ENCODE peak calls at places on chromosomes 13 and 19, in ten cellular contexts. One of them, this sample, is unnamed.

GRCh38 chr13:27171244-27171829 is at the start of gene USP12:
- DNase-seq in IMR-90: peak
- DNase-seq in GM23338: peak
- DNase-seq in A673: peak
- DNase-seq in T follicular helper cell: peak
- DNase-seq in AG08395: peak
- DNase-seq in sigmoid colon: no peak
- DNase-seq in GF-D8: no peak
- DNase-seq in stimulated activated CD4-positive, alpha-beta T cell treated with anti-CD3 and anti-CD28 coated beads, Interleukin-12 subunit alpha, Interleukin-12 subunit beta, amount 100 ng/mL, for 4 hours: peak
- DNase-seq in brain pericyte: no peak
- DNase-seq in this sample: peak

GRCh38 chr13:99501952-99502310 is 659 bp downstream of the TM9SF2 start:
- DNase-seq in IMR-90: peak
- DNase-seq in GM23338: peak
- DNase-seq in A673: peak
- DNase-seq in T follicular helper cell: no peak
- DNase-seq in AG08395: no peak
- DNase-seq in sigmoid colon: no peak
- DNase-seq in GF-D8: peak
- DNase-seq in stimulated activated CD4-positive, alpha-beta T cell treated with anti-CD3 and anti-CD28 coated beads, Interleukin-12 subunit alpha, Interleukin-12 subunit beta, amount 100 ng/mL, for 4 hours: no peak
- DNase-seq in brain pericyte: no peak
- DNase-seq in this sample: no peak

GRCh38 chr13:97001641-97002040 is 7.4 kb upstream of the OXGR1 start:
- DNase-seq in IMR-90: no peak
- DNase-seq in GM23338: no peak
- DNase-seq in A673: no peak
- DNase-seq in T follicular helper cell: no peak
- DNase-seq in AG08395: no peak
- DNase-seq in sigmoid colon: no peak
- DNase-seq in GF-D8: no peak
- DNase-seq in stimulated activated CD4-positive, alpha-beta T cell treated with anti-CD3 and anti-CD28 coated beads, Interleukin-12 subunit alpha, Interleukin-12 subunit beta, amount 100 ng/mL, for 4 hours: no peak
- DNase-seq in brain pericyte: no peak
- DNase-seq in this sample: no peak

GRCh38 chr13:83151308-83151660 is 731.0 kb downstream of the SLITRK1 start:
- DNase-seq in IMR-90: peak
- DNase-seq in GM23338: no peak
- DNase-seq in A673: no peak
- DNase-seq in T follicular helper cell: no peak
- DNase-seq in AG08395: no peak
- DNase-seq in sigmoid colon: no peak
- DNase-seq in GF-D8: no peak
- DNase-seq in stimulated activated CD4-positive, alpha-beta T cell treated with anti-CD3 and anti-CD28 coated beads, Interleukin-12 subunit alpha, Interleukin-12 subunit beta, amount 100 ng/mL, for 4 hours: no peak
- DNase-seq in brain pericyte: no peak
- DNase-seq in this sample: no peak

GRCh38 chr19:8352134-8352827 is 9.2 kb upstream of the KANK3 start:
- DNase-seq in IMR-90: peak
- DNase-seq in GM23338: peak
- DNase-seq in A673: peak
- DNase-seq in T follicular helper cell: no peak
- DNase-seq in AG08395: peak
- DNase-seq in sigmoid colon: no peak
- DNase-seq in GF-D8: no peak
- DNase-seq in stimulated activated CD4-positive, alpha-beta T cell treated with anti-CD3 and anti-CD28 coated beads, Interleukin-12 subunit alpha, Interleukin-12 subunit beta, amount 100 ng/mL, for 4 hours: no peak
- DNase-seq in brain pericyte: no peak
- DNase-seq in this sample: no peak

GRCh38 chr13:43122706-43123268 is 99.4 kb downstream of the DNAJC15 start:
- DNase-seq in IMR-90: no peak
- DNase-seq in GM23338: no peak
- DNase-seq in A673: no peak
- DNase-seq in T follicular helper cell: no peak
- DNase-seq in AG08395: no peak
- DNase-seq in sigmoid colon: no peak
- DNase-seq in GF-D8: no peak
- DNase-seq in stimulated activated CD4-positive, alpha-beta T cell treated with anti-CD3 and anti-CD28 coated beads, Interleukin-12 subunit alpha, Interleukin-12 subunit beta, amount 100 ng/mL, for 4 hours: no peak
- DNase-seq in brain pericyte: no peak
- DNase-seq in this sample: no peak

GRCh38 chr13:63427170-63427569 is 2011.5 kb upstream of the PCDH20 start:
- DNase-seq in IMR-90: no peak
- DNase-seq in GM23338: no peak
- DNase-seq in A673: no peak
- DNase-seq in T follicular helper cell: no peak
- DNase-seq in AG08395: no peak
- DNase-seq in sigmoid colon: no peak
- DNase-seq in GF-D8: no peak
- DNase-seq in stimulated activated CD4-positive, alpha-beta T cell treated with anti-CD3 and anti-CD28 coated beads, Interleukin-12 subunit alpha, Interleukin-12 subunit beta, amount 100 ng/mL, for 4 hours: no peak
- DNase-seq in brain pericyte: no peak
- DNase-seq in this sample: no peak

GRCh38 chr19:50036905-50037304 is 11.1 kb downstream of the ZNF473 start:
- DNase-seq in IMR-90: no peak
- DNase-seq in GM23338: no peak
- DNase-seq in A673: no peak
- DNase-seq in T follicular helper cell: no peak
- DNase-seq in AG08395: no peak
- DNase-seq in sigmoid colon: no peak
- DNase-seq in GF-D8: no peak
- DNase-seq in stimulated activated CD4-positive, alpha-beta T cell treated with anti-CD3 and anti-CD28 coated beads, Interleukin-12 subunit alpha, Interleukin-12 subunit beta, amount 100 ng/mL, for 4 hours: no peak
- DNase-seq in brain pericyte: no peak
- DNase-seq in this sample: no peak

GRCh38 chr13:104057851-104058250 is 991.6 kb upstream of the SLC10A2 start:
- DNase-seq in IMR-90: no peak
- DNase-seq in GM23338: no peak
- DNase-seq in A673: no peak
- DNase-seq in T follicular helper cell: no peak
- DNase-seq in AG08395: no peak
- DNase-seq in sigmoid colon: no peak
- DNase-seq in GF-D8: no peak
- DNase-seq in stimulated activated CD4-positive, alpha-beta T cell treated with anti-CD3 and anti-CD28 coated beads, Interleukin-12 subunit alpha, Interleukin-12 subunit beta, amount 100 ng/mL, for 4 hours: no peak
- DNase-seq in brain pericyte: no peak
- DNase-seq in this sample: no peak